ENCODE peak calls at places on chromosomes 16 and 17, in five cellular contexts. C, W, T, Y and A are unnamed samples.

GRCh38 chr17:59175076-59175475 is 19.5 kb downstream of the PRR11 start:
- DNase-seq in C (no peak), W (no peak), T (no peak), Y (no peak), A (no peak)

GRCh38 chr16:78890496-78890895 is 710.0 kb downstream of the MAF start:
- DNase-seq in C (no peak), W (no peak), T (no peak), Y (no peak), A (no peak)

GRCh38 chr16:74743668-74744299 is 30.8 kb downstream of the FA2H start:
- DNase-seq in C (no peak), W (no peak), T (no peak), Y (peak), A (no peak)

GRCh38 chr17:12680407-12680897 is 14.8 kb downstream of the MYOCD start:
- DNase-seq in C (no peak), W (no peak), T (no peak), Y (no peak), A (no peak)

GRCh38 chr16:85008267-85008666 is 3.1 kb downstream of the ZDHHC7 start:
- DNase-seq in C (no peak), W (no peak), T (no peak), Y (no peak), A (no peak)

GRCh38 chr17:77944390-77945222 is 13.9 kb upstream of the TNRC6C start:
- DNase-seq in C (no peak), W (no peak), T (no peak), Y (no peak), A (no peak)

GRCh38 chr16:67156146-67156844 is 3.4 kb downstream of the TRADD start:
- DNase-seq in C (no peak), W (no peak), T (no peak), Y (no peak), A (no peak)

GRCh38 chr17:21036361-21036881 is 6.4 kb downstream of the USP22 start:
- DNase-seq in C (no peak), W (no peak), T (no peak), Y (no peak), A (no peak)

GRCh38 chr16:35559911-35560636 is 2100.7 kb downstream of the TP53TG3F start:
- DNase-seq in C (no peak), W (no peak), T (no peak), Y (no peak), A (no peak)

GRCh38 chr16:3690991-3691720 is 26.2 kb downstream of the TRAP1 start:
- DNase-seq in C (no peak), W (no peak), T (no peak), Y (no peak), A (no peak)

GRCh38 chr17:68809148-68809547 is 146.0 kb downstream of the ABCA8 start:
- DNase-seq in C (no peak), W (no peak), T (no peak), Y (no peak), A (no peak)

GRCh38 chr17:37787055-37787720 is 42.3 kb upstream of the HNF1B start:
- DNase-seq in C (no peak), W (no peak), T (no peak), Y (peak), A (no peak)

GRCh38 chr17:77617516-77617915 is 341.0 kb upstream of the TNRC6C start:
- DNase-seq in C (no peak), W (no peak), T (no peak), Y (no peak), A (no peak)

GRCh38 chr16:27576729-27577128 is 26.8 kb downstream of the KATNIP start:
- DNase-seq in C (no peak), W (no peak), T (no peak), Y (no peak), A (no peak)

GRCh38 chr16:20216818-20217217 is 110.5 kb downstream of the GP2 start:
- DNase-seq in C (no peak), W (no peak), T (no peak), Y (no peak), A (no peak)

GRCh38 chr17:6343736-6344135 is 91.2 kb downstream of the AIPL1 start:
- DNase-seq in C (no peak), W (no peak), T (no peak), Y (no peak), A (no peak)

GRCh38 chr16:22948058-22948602 is 134.2 kb downstream of the HS3ST2 start:
- DNase-seq in C (no peak), W (no peak), T (no peak), Y (no peak), A (no peak)

GRCh38 chr17:67390646-67391480 is 13.8 kb downstream of the PITPNC1 start:
- DNase-seq in C (peak), W (no peak), T (peak), Y (peak), A (peak)

GRCh38 chr17:81386141-81386645 is 9.1 kb upstream of the BAHCC1 start:
- DNase-seq in C (no peak), W (no peak), T (no peak), Y (no peak), A (no peak)

GRCh38 chr17:39194985-39195524 is 2.4 kb downstream of the CACNB1 start:
- DNase-seq in C (no peak), W (no peak), T (no peak), Y (no peak), A (no peak)

GRCh38 chr16:48676836-48677235 is 66.9 kb upstream of the N4BP1 start:
- DNase-seq in C (no peak), W (no peak), T (no peak), Y (no peak), A (no peak)

GRCh38 chr16:85963746-85964370 is 64.9 kb downstream of the IRF8 start:
- DNase-seq in C (no peak), W (no peak), T (no peak), Y (no peak), A (no peak)

GRCh38 chr17:56690441-56691291 is 97.2 kb downstream of the NOG start:
- DNase-seq in C (no peak), W (no peak), T (no peak), Y (no peak), A (no peak)

GRCh38 chr17:28466521-28467048 is 6.9 kb upstream of the SLC13A2 start:
- DNase-seq in C (peak), W (no peak), T (no peak), Y (no peak), A (no peak)

GRCh38 chr16:22641030-22641671 is 130.5 kb downstream of the NPIPB5 start:
- DNase-seq in C (no peak), W (no peak), T (no peak), Y (no peak), A (no peak)

GRCh38 chr17:42459256-42459982 is 741 bp downstream of the ATP6V0A1 start:
- DNase-seq in C (no peak), W (peak), T (no peak), Y (peak), A (no peak)

DNA sequence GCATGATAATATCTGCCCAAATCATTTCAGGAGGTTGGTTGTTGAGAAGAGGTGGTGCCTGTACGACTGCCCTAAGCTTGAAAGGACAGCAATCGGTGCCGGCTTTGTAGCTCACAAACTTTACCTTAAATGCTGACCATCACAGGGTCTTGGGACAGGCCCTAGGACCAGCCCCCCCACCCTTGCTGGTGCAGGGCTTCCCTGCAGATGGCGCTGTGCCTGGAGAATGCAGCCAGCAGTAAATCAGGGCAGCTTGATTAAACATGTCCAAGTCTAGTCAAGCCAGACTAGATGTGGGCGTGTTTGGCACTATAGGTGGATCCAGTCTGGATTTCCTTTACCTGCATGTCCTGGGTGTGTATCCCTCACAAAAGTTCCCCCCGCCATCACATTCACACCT is 135.5 kb upstream of the CRHR1 start:
- DNase-seq in C (no peak), W (no peak), T (no peak), Y (no peak), A (no peak)
- TF ChIP-seq CTCF in C (no peak), W (no peak), T (no peak), Y (no peak), A (no peak)

GRCh38 chr16:1347962-1348361 is 3.7 kb downstream of the TSR3 start:
- DNase-seq in C (no peak), W (no peak), T (no peak), Y (no peak), A (no peak)

GRCh38 chr16:1346422-1347285 is 5.0 kb downstream of the TSR3 start:
- DNase-seq in C (no peak), W (no peak), T (no peak), Y (no peak), A (no peak)

GRCh38 chr16:1345651-1346421 is 5.8 kb downstream of the TSR3 start:
- DNase-seq in C (no peak), W (no peak), T (no peak), Y (no peak), A (no peak)

GRCh38 chr16:1348441-1348840 is 3.2 kb downstream of the TSR3 start:
- DNase-seq in C (no peak), W (no peak), T (no peak), Y (no peak), A (no peak)

DNA sequence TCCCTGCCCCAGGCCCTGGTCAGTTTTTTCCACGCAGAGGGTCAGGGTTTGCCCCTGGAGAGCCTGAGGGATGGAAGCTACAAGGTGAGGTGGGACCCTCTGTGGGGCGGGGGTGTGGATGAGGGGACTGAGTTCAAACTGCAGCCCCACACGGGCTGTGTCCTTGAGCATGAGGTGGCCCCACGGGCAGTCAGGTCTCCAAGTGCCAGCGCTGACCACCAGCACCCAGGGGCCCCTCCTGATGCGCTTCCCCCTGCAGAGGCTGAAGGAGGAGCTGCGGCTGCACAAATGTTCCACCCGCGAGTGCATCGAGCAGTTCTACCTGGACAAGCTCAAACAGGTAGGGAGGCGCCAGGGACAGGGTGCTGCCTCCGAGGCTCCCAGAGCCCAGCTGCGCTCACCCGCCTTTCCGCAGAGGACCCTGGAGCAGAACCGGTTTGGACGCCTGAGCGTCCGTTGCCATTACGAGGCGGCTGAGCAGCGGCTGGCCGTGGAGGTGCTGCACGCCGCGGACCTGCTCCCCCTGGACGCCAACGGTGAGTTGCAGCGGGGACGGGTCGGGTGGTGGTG is 4.3 kb downstream of the TSR3 start:
- DNase-seq in C (no peak), W (no peak), T (no peak), Y (no peak), A (no peak)
- TF ChIP-seq CTCF in C (no peak), W (no peak), T (no peak), Y (no peak), A (no peak)

GRCh38 chr17:30534298-30534697 is 57.1 kb downstream of the GOSR1 start:
- DNase-seq in C (no peak), W (no peak), T (no peak), Y (no peak), A (no peak)

GRCh38 chr17:30534938-30535921 is 58.0 kb downstream of the GOSR1 start:
- DNase-seq in C (no peak), W (no peak), T (no peak), Y (no peak), A (no peak)

GRCh38 chr17:30530346-30531025 is 53.3 kb downstream of the GOSR1 start:
- DNase-seq in C (no peak), W (no peak), T (no peak), Y (no peak), A (no peak)

DNA sequence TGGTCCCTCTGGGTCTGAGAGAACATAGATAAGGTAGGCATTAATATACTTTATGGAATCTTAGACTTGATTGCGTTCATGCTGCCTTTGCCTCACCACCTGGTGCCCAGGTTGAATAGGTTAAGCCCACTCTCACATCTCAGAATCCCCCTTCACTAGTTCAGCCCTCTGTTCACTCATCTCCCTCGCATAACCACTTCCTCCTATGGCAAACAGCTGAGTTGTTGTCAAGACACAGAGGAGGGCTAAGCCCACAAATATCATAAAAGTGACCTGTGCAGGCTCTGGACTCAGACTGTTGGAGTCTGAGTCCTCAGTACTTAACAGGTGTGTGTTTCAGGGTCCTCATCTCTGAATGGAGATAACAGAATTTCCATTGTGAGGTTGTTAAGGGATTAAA is 55.7 kb downstream of the GOSR1 start:
- DNase-seq in C (no peak), W (no peak), T (no peak), Y (no peak), A (no peak)
- TF ChIP-seq CTCF in C (no peak), W (no peak), T (no peak), Y (no peak), A (no peak)

GRCh38 chr17:10050597-10051101 is 145.6 kb upstream of the RCVRN start:
- DNase-seq in C (no peak), W (no peak), T (no peak), Y (no peak), A (no peak)

GRCh38 chr17:10051112-10051511 is 146.0 kb upstream of the RCVRN start:
- DNase-seq in C (no peak), W (no peak), T (no peak), Y (no peak), A (no peak)

GRCh38 chr17:10048951-10049350 is 143.9 kb upstream of the RCVRN start:
- DNase-seq in C (no peak), W (no peak), T (no peak), Y (no peak), A (no peak)

GRCh38 chr17:10046259-10046658 is 141.2 kb upstream of the RCVRN start:
- DNase-seq in C (no peak), W (no peak), T (no peak), Y (no peak), A (no peak)

DNA sequence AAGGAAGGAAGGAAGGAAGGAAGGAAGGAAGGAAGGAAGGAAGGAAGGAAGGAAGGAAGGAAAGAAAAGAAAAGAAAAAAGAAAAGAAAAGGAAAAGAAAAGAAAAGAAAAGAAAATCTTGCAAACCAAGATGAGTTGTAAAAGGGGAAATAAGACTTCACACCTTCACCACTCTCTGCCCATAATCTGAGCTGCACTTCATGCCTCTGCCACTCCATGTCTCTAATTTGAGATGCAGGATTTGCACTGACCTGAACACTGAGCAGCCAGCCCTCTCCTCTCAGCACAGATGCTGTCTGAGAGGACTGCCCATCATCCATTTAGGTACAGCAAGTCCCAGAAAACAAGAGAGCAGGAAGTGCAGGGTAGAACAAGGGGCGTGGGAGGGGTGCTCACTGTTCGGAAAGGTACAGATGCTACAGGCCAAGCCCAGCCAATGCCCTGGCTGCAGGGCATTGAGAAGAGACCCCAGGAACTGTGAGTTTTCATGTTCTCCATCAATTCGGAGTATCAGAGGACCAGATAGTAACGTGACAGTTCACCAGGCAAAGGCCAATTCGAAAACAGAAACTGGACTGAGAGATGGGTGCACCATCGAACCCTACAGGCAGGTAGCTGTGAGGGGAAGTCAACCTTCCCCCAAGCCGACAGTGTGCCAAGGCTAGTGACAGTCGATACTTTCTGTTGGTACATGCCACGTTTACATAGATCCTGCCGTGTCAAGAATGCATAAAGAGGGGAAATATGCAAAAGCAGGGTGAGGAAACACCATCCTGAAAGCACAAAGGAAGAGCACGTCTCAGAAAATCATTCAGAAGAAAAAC is 141.9 kb upstream of the RCVRN start:
- DNase-seq in C (no peak), W (no peak), T (no peak), Y (no peak), A (peak)
- TF ChIP-seq CTCF in C (no peak), W (no peak), T (no peak), Y (no peak), A (peak)

GRCh38 chr17:82507631-82508175 is 11.8 kb upstream of the FOXK2 start:
- DNase-seq in C (no peak), W (no peak), T (no peak), Y (no peak), A (no peak)

GRCh38 chr17:82503728-82504308 is 15.7 kb upstream of the FOXK2 start:
- DNase-seq in C (no peak), W (no peak), T (no peak), Y (no peak), A (no peak)

GRCh38 chr17:82502207-82502606 is 17.3 kb upstream of the FOXK2 start:
- DNase-seq in C (no peak), W (no peak), T (no peak), Y (no peak), A (no peak)

GRCh38 chr17:82503094-82503727 is 16.3 kb upstream of the FOXK2 start:
- DNase-seq in C (no peak), W (no peak), T (no peak), Y (no peak), A (no peak)

DNA sequence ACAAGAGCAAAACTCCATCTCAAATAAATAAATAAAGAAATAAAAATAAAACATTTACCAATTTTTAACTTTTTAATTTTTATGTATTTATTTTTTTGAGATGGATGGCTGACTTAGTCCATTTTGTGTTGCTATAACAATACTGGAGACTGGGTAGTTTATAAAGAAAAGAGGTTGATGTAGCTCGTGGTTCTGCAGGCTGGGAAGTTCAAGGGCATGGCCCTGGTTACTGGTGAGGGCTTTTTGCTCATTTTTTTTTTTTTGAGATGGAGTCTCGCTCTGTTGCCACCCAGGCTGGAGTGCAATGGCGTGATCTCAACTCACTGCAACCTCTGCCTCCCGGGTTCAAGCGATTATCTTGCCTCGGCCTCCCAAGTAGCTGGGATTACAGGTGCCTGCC is 14.2 kb upstream of the FOXK2 start:
- DNase-seq in C (no peak), W (no peak), T (no peak), Y (no peak), A (no peak)
- TF ChIP-seq CTCF in C (no peak), W (no peak), T (no peak), Y (no peak), A (no peak)

DNA sequence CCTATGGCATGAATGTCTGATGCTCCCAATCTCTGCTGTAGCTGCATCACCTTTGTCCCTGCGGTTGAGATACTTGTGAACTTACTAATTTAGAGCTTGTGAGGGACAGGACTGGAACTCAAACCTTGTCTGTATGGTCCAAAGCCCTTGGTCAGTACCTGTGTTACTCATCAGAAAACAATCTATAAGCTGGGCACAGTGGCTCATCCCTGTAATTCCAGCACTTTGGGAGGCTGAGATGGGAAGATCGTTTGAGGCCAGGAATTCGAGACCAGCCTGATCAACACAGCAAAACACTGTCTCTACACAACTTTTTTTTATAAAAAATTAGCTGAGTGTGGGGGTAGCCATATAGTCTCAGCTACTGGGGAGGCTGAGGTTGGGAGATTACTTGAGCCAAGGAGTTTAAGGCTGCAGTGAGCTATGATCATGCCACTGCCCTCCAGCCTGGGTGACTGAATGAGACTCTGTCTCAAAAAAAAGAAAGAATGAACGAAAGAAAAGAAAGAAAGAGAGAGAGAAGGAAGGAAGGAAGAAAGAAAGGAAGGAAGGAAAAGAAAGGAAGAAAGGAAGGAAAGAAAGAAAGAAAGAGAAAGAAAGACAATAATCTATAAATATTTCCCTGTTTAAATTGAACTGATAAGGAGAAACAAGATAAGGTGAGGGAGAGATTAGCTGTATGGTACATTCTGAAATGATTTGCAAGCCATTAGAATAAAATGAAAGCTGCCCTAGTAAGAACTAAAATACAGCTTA is 31.7 kb upstream of the MYH10 start:
- DNase-seq in C (no peak), W (no peak), T (no peak), Y (no peak), A (no peak)
- TF ChIP-seq CTCF in C (no peak), W (no peak), T (no peak), Y (no peak), A (no peak)

GRCh38 chr17:2395258-2396170 is 5.3 kb downstream of the MNT start:
- DNase-seq in C (no peak), W (no peak), T (no peak), Y (peak), A (no peak)
- TF ChIP-seq CTCF in C (no peak), W (no peak), T (no peak), Y (no peak), A (no peak)

GRCh38 chr17:48163809-48164208 is 56.2 kb downstream of the SNX11 start:
- DNase-seq in C (no peak), W (no peak), T (no peak), Y (no peak), A (no peak)
- TF ChIP-seq CTCF in C (no peak), W (no peak), T (no peak), Y (peak), A (no peak)